ENCODE peak calls at places on chromosomes 5 and 9, in four cellular contexts. Z is HepG2, L is HCT116, O is K562. R is an unnamed sample.
A peak's percentile ranks its signal among the peaks of the same experiment; 100 is the strongest.

GRCh38 chr5:157571357-157571827 is 4.2 kb downstream of the ADAM19 start:
- DNase-seq in Z (no peak), L (no peak), O (no peak), R (no peak)

GRCh38 chr9:85738509-85738908 is 3.2 kb downstream of the AGTPBP1 start:
- DNase-seq in Z (no peak), L (no peak), O (no peak), R (no peak)

GRCh38 chr9:87659534-87660419 is 66.1 kb upstream of the CTSL start:
- DNase-seq in Z (no peak), L (no peak), O (no peak), R (no peak)

GRCh38 chr5:13359326-13359725 is 585.2 kb downstream of the DNAH5 start:
- DNase-seq in Z (no peak), L (no peak), O (no peak), R (no peak)

GRCh38 chr5:4018968-4019766 is 423.5 kb downstream of the IRX1 start:
- DNase-seq in Z (no peak), L (no peak), O (no peak), R (no peak)

GRCh38 chr9:84620338-84620737 is 49.2 kb upstream of the NTRK2 start:
- DNase-seq in Z (no peak), L (no peak), O (no peak), R (no peak)

GRCh38 chr5:35540002-35540401 is 77.7 kb upstream of the SPEF2 start:
- DNase-seq in Z (no peak), L (no peak), O (no peak), R (no peak)

GRCh38 chr5:149383399-149383798 is 4.3 kb upstream of the IL17B start:
- DNase-seq in Z (no peak), L (no peak), O (no peak), R (no peak)

GRCh38 chr9:108885643-108886348 is 23.7 kb downstream of the ACTL7A start:
- DNase-seq in Z (peak; percentile 100), L (peak; percentile 2), O (peak; percentile 52), R (no peak)

GRCh38 chr9:90665072-90665471 is 22.4 kb upstream of the DIRAS2 start:
- DNase-seq in Z (no peak), L (no peak), O (no peak), R (no peak)

GRCh38 chr9:20043035-20043434 is 254.2 kb upstream of the SLC24A2 start:
- DNase-seq in Z (no peak), L (no peak), O (no peak), R (no peak)

GRCh38 chr5:8807636-8808035 is 738.2 kb downstream of the SEMA5A start:
- DNase-seq in Z (no peak), L (no peak), O (no peak), R (no peak)

GRCh38 chr5:119343766-119344165 is 12.1 kb upstream of the TNFAIP8 start:
- DNase-seq in Z (no peak), L (no peak), O (no peak), R (no peak)
- TF ChIP-seq TCF7L2 in Z (no peak), L (no peak), O (no peak), R (no peak)

DNA sequence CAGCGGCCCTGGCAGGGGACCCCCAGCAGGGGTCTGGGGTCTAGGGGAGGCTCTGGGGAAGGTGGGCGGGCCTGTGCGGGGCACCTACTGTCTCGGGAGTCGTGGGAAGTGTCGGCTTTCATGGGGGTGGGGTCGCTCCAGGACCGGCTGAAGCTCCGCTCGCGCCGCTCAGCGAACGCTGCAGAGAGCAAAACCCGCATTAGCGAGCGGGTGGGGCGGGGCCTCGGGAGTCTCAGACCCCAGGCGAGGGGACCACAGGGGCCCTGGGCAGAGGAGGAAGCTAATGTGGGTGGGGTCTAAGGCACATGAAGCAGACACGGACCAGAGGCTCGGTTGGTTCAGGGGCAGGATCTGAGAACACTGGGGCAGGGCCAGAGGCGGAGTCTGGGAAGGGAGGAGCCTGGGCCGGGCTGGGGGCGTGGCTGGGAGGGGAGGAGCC is 5.5 kb downstream of the NSMF start:
- DNase-seq in Z (peak; percentile 41), L (no peak), O (peak; percentile 83), R (no peak)
- H3K4me1 ChIP-seq in Z (peaks cover 64% of the 10 kb centered on the region), L (peaks cover 16% of the 10 kb centered on the region), O (peaks cover 7% of the 10 kb centered on the region), R (peaks cover 23% of the 10 kb centered on the region)

DNA sequence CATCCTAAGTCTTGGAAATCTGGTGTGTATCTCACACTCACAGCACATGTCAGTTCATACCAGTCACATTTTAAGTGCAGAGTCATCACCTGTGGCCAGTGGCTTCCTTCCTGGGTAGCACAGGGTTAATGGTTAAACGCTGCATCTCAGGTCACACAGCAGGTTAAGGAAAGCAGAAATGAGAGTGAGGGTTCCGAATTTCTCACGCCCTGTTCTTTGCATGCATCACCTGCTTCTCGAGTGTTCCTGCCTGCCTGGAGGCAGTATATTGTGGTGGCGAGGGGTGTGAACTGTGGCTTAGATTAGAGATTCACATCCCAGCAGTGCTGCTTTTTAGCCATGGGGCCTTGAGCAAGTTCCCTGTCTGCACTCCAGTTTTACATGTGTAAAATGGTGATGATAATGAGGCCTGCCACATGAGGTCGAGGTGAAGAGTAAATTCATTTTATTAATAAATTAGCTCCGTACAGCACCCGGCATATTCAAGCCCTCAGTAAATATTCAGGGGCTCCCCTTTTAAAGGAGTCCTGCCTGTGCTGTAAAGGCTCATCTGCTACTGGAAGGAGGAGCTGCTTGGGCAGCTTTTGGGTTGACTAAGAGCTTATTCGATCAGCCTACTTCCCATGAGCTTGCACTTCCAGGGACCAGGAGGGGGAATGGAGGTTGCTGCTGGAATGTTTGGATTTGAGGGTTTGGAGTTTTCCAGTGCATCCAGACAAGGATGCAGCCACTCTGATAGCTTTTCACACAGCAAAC is 61.1 kb upstream of the SAP30L start:
- DNase-seq in Z (no peak), L (no peak), O (no peak), R (no peak)
- TF ChIP-seq POLR2AphosphoS5 in Z (no peak), L (no peak), O (no peak), R (no peak)

GRCh38 chr5:59897075-59897474 is 3.5 kb upstream of the PDE4D start:
- DNase-seq in Z (no peak), L (no peak), O (no peak), R (no peak)

GRCh38 chr5:59893061-59893435 is 478 bp downstream of the PDE4D start:
- DNase-seq in Z (no peak), L (no peak), O (no peak), R (no peak)

GRCh38 chr5:59893436-59894227 is at the start of gene PDE4D:
- DNase-seq in Z (no peak), L (no peak), O (no peak), R (no peak)
- TF ChIP-seq TCF7L2 in Z (no peak), L (no peak), O (no peak), R (no peak)